ENCODE peak calls at places on chromosome 6, in four cellular contexts. K, J, Z and B are unnamed samples.

GRCh38 chr6:144264270-144265060 is 20.7 kb upstream of the UTRN start:
- DNase-seq in Z (peak), K (peak), J (no peak), B (no peak)

GRCh38 chr6:28841290-28841689 is 82.5 kb downstream of the TRIM27 start:
- DNase-seq in J (peak), Z (no peak), K (peak), B (no peak)

GRCh38 chr6:23243858-23244257 is 674.5 kb downstream of the HDGFL1 start:
- DNase-seq in J (no peak), K (no peak), Z (no peak), B (no peak)

GRCh38 chr6:95227301-95227700 is 350.0 kb upstream of the MANEA start:
- DNase-seq in Z (no peak), K (no peak), J (no peak), B (no peak)

GRCh38 chr6:20814494-20814893 is 280.2 kb downstream of the CDKAL1 start:
- DNase-seq in J (no peak), K (no peak), Z (peak), B (no peak)

GRCh38 chr6:144675231-144675861 is 390.2 kb downstream of the UTRN start:
- DNase-seq in Z (peak), K (peak), J (no peak), B (no peak)

GRCh38 chr6:155247618-155248017 is 16.2 kb upstream of the CLDN20 start:
- DNase-seq in K (peak), J (no peak), Z (peak), B (no peak)

GRCh38 chr6:27133281-27134227 is 113.9 kb upstream of the PRSS16 start:
- DNase-seq in K (peak), Z (peak), J (peak), B (peak)

GRCh38 chr6:3753228-3753795 is 1.8 kb upstream of the PXDC1 start:
- DNase-seq in J (no peak), K (no peak), Z (no peak), B (no peak)

GRCh38 chr6:169224185-169224695 is 29.4 kb downstream of the THBS2 start:
- DNase-seq in K (peak), J (no peak), Z (peak), B (no peak)

GRCh38 chr6:157644043-157644810 is 178.8 kb upstream of the SNX9 start:
- DNase-seq in K (peak), Z (peak), J (peak), B (no peak)

GRCh38 chr6:5996701-5997419 is 9.9 kb downstream of the NRN1 start:
- DNase-seq in J (peak), Z (peak), K (peak), B (no peak)

GRCh38 chr6:104252276-104252675 is 607.4 kb downstream of the HACE1 start:
- DNase-seq in J (no peak), Z (no peak), K (no peak), B (no peak)

GRCh38 chr6:4250645-4251044 is 115.3 kb upstream of the ECI2 start:
- DNase-seq in J (no peak), K (no peak), Z (no peak), B (no peak)

GRCh38 chr6:168195712-168196111 is 116.7 kb upstream of the FRMD1 start:
- DNase-seq in Z (no peak), J (no peak), K (no peak), B (no peak)

GRCh38 chr6:165695736-165696515 is 32.9 kb upstream of the PDE10A start:
- DNase-seq in K (peak), Z (peak), J (no peak), B (no peak)

GRCh38 chr6:473356-473755 is 81.8 kb downstream of the IRF4 start:
- DNase-seq in K (no peak), J (no peak), Z (no peak), B (no peak)

GRCh38 chr6:33546766-33547165 is 33.3 kb downstream of the BAK1 start:
- DNase-seq in Z (no peak), K (no peak), J (no peak), B (no peak)

GRCh38 chr6:70676821-70677220 is 9.1 kb downstream of the SMAP1 start:
- DNase-seq in J (no peak), Z (no peak), K (no peak), B (no peak)

GRCh38 chr6:149149682-149150081 is 167.8 kb upstream of the TAB2 start:
- DNase-seq in Z (no peak), K (no peak), J (no peak), B (no peak)

GRCh38 chr6:93779086-93779858 is 359.9 kb upstream of the EPHA7 start:
- DNase-seq in K (peak), J (no peak), Z (peak), B (no peak)

GRCh38 chr6:32973144-32973854 is 4.9 kb downstream of the BRD2 start:
- DNase-seq in Z (peak), J (peak), K (peak), B (peak)

GRCh38 chr6:148501178-148501590 is 158.5 kb downstream of the SASH1 start:
- DNase-seq in J (no peak), Z (peak), K (peak), B (peak)

GRCh38 chr6:25946631-25947030 is 16.0 kb upstream of the TRIM38 start:
- DNase-seq in Z (no peak), J (no peak), K (no peak), B (no peak)

GRCh38 chr6:105757512-105758200 is 328.5 kb upstream of the PRDM1 start:
- DNase-seq in Z (no peak), J (no peak), K (no peak), B (no peak)

GRCh38 chr6:74585779-74586178 is 620.1 kb downstream of the COL12A1 start:
- DNase-seq in K (peak), Z (no peak), J (no peak), B (no peak)

GRCh38 chr6:41878246-41878645 is 16.9 kb downstream of the USP49 start:
- DNase-seq in K (peak), Z (peak), J (no peak), B (no peak)

GRCh38 chr6:137044366-137045220 is at the start of gene IL20RA:
- DNase-seq in K (no peak), J (no peak), Z (no peak), B (peak)

GRCh38 chr6:44025226-44025625 is 102.0 kb downstream of the MRPL14 start:
- DNase-seq in K (no peak), Z (no peak), J (no peak), B (no peak)

GRCh38 chr6:71181565-71181964 is 107.0 kb upstream of the OGFRL1 start:
- DNase-seq in J (no peak), Z (peak), K (peak), B (no peak)

GRCh38 chr6:215335-216034 is 76.8 kb upstream of the DUSP22 start:
- DNase-seq in K (peak), Z (no peak), J (peak), B (no peak)

GRCh38 chr6:4253604-4254211 is 118.3 kb upstream of the ECI2 start:
- DNase-seq in Z (peak), K (peak), J (no peak), B (no peak)

GRCh38 chr6:46410330-46410953 is 80.8 kb downstream of the RCAN2 start:
- DNase-seq in J (peak), Z (peak), K (peak), B (no peak)

GRCh38 chr6:107822154-107823046 is 1.7 kb downstream of the SCML4 start:
- DNase-seq in Z (no peak), J (peak), K (no peak), B (no peak)

GRCh38 chr6:80332013-80332412 is 225.5 kb downstream of the BCKDHB start:
- DNase-seq in J (no peak), K (no peak), Z (no peak), B (no peak)

GRCh38 chr6:7311920-7312615 is 931 bp downstream of the SSR1 start:
- DNase-seq in K (peak), Z (peak), J (peak), B (no peak)

GRCh38 chr6:109768485-109768884 is 77.4 kb downstream of the FIG4 start:
- DNase-seq in J (no peak), Z (no peak), K (peak), B (no peak)

GRCh38 chr6:101224751-101225150 is 168.8 kb upstream of the GRIK2 start:
- DNase-seq in Z (no peak), J (no peak), K (no peak), B (no peak)

GRCh38 chr6:35664945-35665344 is 23.8 kb downstream of the FKBP5 start:
- DNase-seq in Z (peak), J (peak), K (no peak), B (no peak)

GRCh38 chr6:35669441-35669776 is 19.3 kb downstream of the FKBP5 start:
- DNase-seq in K (peak), J (peak), Z (peak), B (no peak)

GRCh38 chr6:35668096-35668495 is 20.6 kb downstream of the FKBP5 start:
- DNase-seq in K (no peak), Z (no peak), J (no peak), B (peak)

GRCh38 chr6:35665573-35665972 is 23.1 kb downstream of the FKBP5 start:
- DNase-seq in Z (no peak), K (no peak), J (no peak), B (no peak)

GRCh38 chr6:35668708-35669440 is 19.8 kb downstream of the FKBP5 start:
- DNase-seq in K (peak), J (no peak), Z (peak), B (no peak)
- H3K4me3 ChIP-seq in K (no peak), J (no peak), Z (peak), B (peak)

GRCh38 chr6:39225543-39225942 is 3.7 kb downstream of the KCNK5 start:
- DNase-seq in J (peak), Z (no peak), K (no peak), B (no peak)
- H3K4me3 ChIP-seq in J (peak), Z (no peak), K (no peak), B (no peak)

GRCh38 chr6:147190556-147190955 is 13.7 kb upstream of the STXBP5 start:
- DNase-seq in K (no peak), J (no peak), Z (no peak), B (no peak)
- H3K4me3 ChIP-seq in K (no peak), J (no peak), Z (no peak), B (no peak)

GRCh38 chr6:118890997-118891790 is 2.8 kb upstream of the ASF1A start:
- DNase-seq in K (peak), J (peak), Z (no peak), B (no peak)
- H3K4me3 ChIP-seq in K (no peak), J (no peak), Z (no peak), B (no peak)

GRCh38 chr6:159945801-159946392 is 23.0 kb upstream of the IGF2R start:
- DNase-seq in J (no peak), Z (no peak), K (no peak), B (no peak)
- H3K4me3 ChIP-seq in J (no peak), Z (no peak), K (no peak), B (no peak)

GRCh38 chr6:31222496-31222895 is 49.4 kb downstream of the HLA-C start:
- DNase-seq in K (no peak), J (no peak), Z (no peak), B (no peak)
- H3K4me3 ChIP-seq in K (no peak), J (no peak), Z (no peak), B (no peak)

DNA sequence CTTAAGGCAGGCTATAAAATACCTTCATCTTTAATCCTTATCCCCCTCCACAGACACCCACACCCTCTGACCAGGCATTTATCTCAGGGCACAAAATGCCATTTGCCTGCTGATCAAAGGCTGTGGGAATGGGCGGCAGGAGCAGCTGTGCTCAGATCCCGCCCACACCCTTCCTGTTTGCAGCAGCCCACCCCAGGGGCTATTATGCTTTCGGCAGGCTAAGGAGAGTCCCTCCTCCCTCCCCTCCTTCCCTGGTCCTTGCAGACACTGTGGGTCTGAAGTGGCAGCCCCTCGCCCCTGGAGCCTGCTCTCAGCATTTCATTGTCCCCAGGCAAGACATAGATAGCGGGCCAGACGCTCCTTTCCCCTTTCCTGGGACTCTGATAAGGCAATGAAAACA is 220.8 kb upstream of the HEY2 start:
- DNase-seq in K (no peak), J (no peak), Z (no peak), B (no peak)
- H3K4me3 ChIP-seq in K (no peak), J (no peak), Z (no peak), B (no peak)